ENCODE peak calls at places on chromosome 16, in six cellular contexts. R is stomach; X is activated T-cell treated with anti-CD3 and anti-CD28 coated beads, Interleukin-2, amount 50 U/mL, for 72 hours; W is cerebellar nuclear complex; U is H54; I is lung microvascular endothelial cell. O is an unnamed sample.

GRCh38 chr16:82504811-82505210 is 122.0 kb upstream of the CDH13 start:
- DNase-seq in R (no peak), W (no peak), U (no peak), X (no peak), I (no peak), O (no peak)

GRCh38 chr16:88591577-88592021 is 21.4 kb downstream of the ZC3H18 start:
- DNase-seq in W (no peak), I (no peak), R (no peak), X (peak; percentile 65), U (no peak), O (no peak)

GRCh38 chr16:709651-710499 is 4.3 kb upstream of the FBXL16 start:
- DNase-seq in U (peak; percentile 91), X (no peak), W (peak; percentile 80), R (no peak), I (peak; percentile 46), O (peak; percentile 76)

GRCh38 chr16:78709137-78709871 is 609.9 kb downstream of the WWOX start:
- DNase-seq in U (no peak), X (no peak), I (no peak), R (no peak), W (no peak), O (no peak)

GRCh38 chr16:66523861-66524354 is 26.0 kb downstream of the TK2 start:
- DNase-seq in W (no peak), X (peak; percentile 51), U (no peak), R (no peak), I (peak; percentile 28), O (no peak)

GRCh38 chr16:57562066-57562465 is 19.6 kb downstream of the ADGRG5 start:
- DNase-seq in R (no peak), I (no peak), U (no peak), X (no peak), W (no peak), O (no peak)

GRCh38 chr16:54425681-54426549 is 139.3 kb upstream of the IRX3 start:
- DNase-seq in I (no peak), W (no peak), X (no peak), U (no peak), R (no peak), O (no peak)

GRCh38 chr16:67651039-67651438 is 6.1 kb downstream of the CARMIL2 start:
- DNase-seq in X (no peak), I (no peak), W (no peak), R (no peak), U (no peak), O (no peak)

GRCh38 chr16:66601471-66601870 is 3.0 kb upstream of the CMTM3 start:
- DNase-seq in U (no peak), X (no peak), I (no peak), R (no peak), W (no peak), O (no peak)

GRCh38 chr16:555528-556478 is 4.4 kb upstream of the PRR35 start:
- DNase-seq in X (no peak), I (no peak), R (no peak), U (no peak), W (no peak), O (no peak)

GRCh38 chr16:50311891-50312501 is 45.6 kb downstream of the ADCY7 start:
- DNase-seq in I (no peak), W (no peak), R (peak; percentile 22), X (no peak), U (no peak), O (peak; percentile 22)

GRCh38 chr16:64952177-64952576 is 169.7 kb downstream of the CDH11 start:
- DNase-seq in I (no peak), R (no peak), W (no peak), X (no peak), U (no peak), O (no peak)

GRCh38 chr16:3909791-3910583 is 29.5 kb upstream of the CREBBP start:
- DNase-seq in W (no peak), R (no peak), I (no peak), U (no peak), X (no peak), O (no peak)

GRCh38 chr16:85512716-85513115 is 100.4 kb upstream of the GSE1 start:
- DNase-seq in U (no peak), W (no peak), I (no peak), X (no peak), R (no peak), O (no peak)

GRCh38 chr16:66332599-66332998 is 33.9 kb upstream of the CDH5 start:
- DNase-seq in W (no peak), R (no peak), X (no peak), I (no peak), U (no peak), O (no peak)

GRCh38 chr16:84735846-84736586 is 36.2 kb downstream of the USP10 start:
- DNase-seq in X (no peak), I (no peak), U (no peak), R (peak; percentile 68), W (no peak), O (no peak)

GRCh38 chr16:84741351-84741791 is 41.6 kb downstream of the USP10 start:
- DNase-seq in X (no peak), W (no peak), U (no peak), R (no peak), I (no peak), O (no peak)

GRCh38 chr16:15782573-15783365 is 74.1 kb downstream of the MYH11 start:
- DNase-seq in X (no peak), I (peak; percentile 41), W (no peak), U (no peak), R (no peak), O (no peak)

GRCh38 chr16:54932737-54933254 is 2.1 kb downstream of the IRX5 start:
- DNase-seq in R (no peak), I (no peak), X (no peak), U (no peak), W (no peak), O (no peak)

GRCh38 chr16:28136751-28137434 is 73.4 kb upstream of the GSG1L start:
- DNase-seq in W (no peak), X (peak; percentile 28), I (peak; percentile 17), R (no peak), U (no peak), O (no peak)

GRCh38 chr16:66904428-66904845 is 14.2 kb downstream of the CDH16 start:
- DNase-seq in I (no peak), W (no peak), U (no peak), X (no peak), R (no peak), O (no peak)

GRCh38 chr16:53159781-53160436 is 105.1 kb downstream of the CHD9 start:
- DNase-seq in U (peak; percentile 15), W (no peak), R (no peak), X (peak; percentile 11), I (peak; percentile 72), O (peak; percentile 47)

GRCh38 chr16:21163576-21163975 is 5.1 kb downstream of the LDAF1 start:
- DNase-seq in X (no peak), W (no peak), I (no peak), U (no peak), R (no peak), O (no peak)

GRCh38 chr16:7363397-7364053 is 30.9 kb downstream of the RBFOX1 start:
- DNase-seq in I (no peak), W (peak; percentile 8), U (no peak), X (no peak), R (peak; percentile 33), O (no peak)

GRCh38 chr16:28318042-28318597 is 25.8 kb downstream of the SBK1 start:
- DNase-seq in R (no peak), X (peak; percentile 18), W (no peak), I (no peak), U (no peak), O (no peak)

GRCh38 chr16:68257906-68258800 is 6.2 kb upstream of the SLC7A6 start:
- DNase-seq in X (no peak), I (peak; percentile 57), R (no peak), W (no peak), U (peak; percentile 92), O (no peak)

GRCh38 chr16:67803894-67804293 is 2.5 kb downstream of the RANBP10 start:
- DNase-seq in R (no peak), W (no peak), X (peak; percentile 32), I (no peak), U (no peak), O (no peak)

GRCh38 chr16:85870159-85870558 is 28.8 kb upstream of the IRF8 start:
- DNase-seq in I (no peak), W (no peak), X (no peak), U (no peak), R (no peak), O (no peak)

GRCh38 chr16:10681310-10682308 is 13.1 kb downstream of the TEKT5 start:
- DNase-seq in X (no peak), U (no peak), I (no peak), W (no peak), R (no peak), O (no peak)

GRCh38 chr16:68885321-68885720 is 42.0 kb downstream of the TANGO6 start:
- DNase-seq in W (no peak), U (no peak), X (no peak), R (no peak), I (no peak), O (no peak)

GRCh38 chr16:74991593-74992403 is 6.9 kb upstream of the WDR59 start:
- DNase-seq in U (no peak), I (no peak), R (no peak), W (no peak), X (no peak), O (no peak)

GRCh38 chr16:88672776-88673175 is 9.9 kb upstream of the MVD start:
- DNase-seq in R (no peak), I (no peak), W (no peak), U (no peak), X (no peak), O (peak; percentile 74)

GRCh38 chr16:59635674-59636073 is 901.6 kb upstream of the GOT2 start:
- DNase-seq in U (no peak), W (no peak), I (no peak), X (no peak), R (no peak), O (no peak)

GRCh38 chr16:67807148-67807682 is 526 bp downstream of the TSNAXIP1 start:
- DNase-seq in X (no peak), U (no peak), R (no peak), W (no peak), I (no peak), O (no peak)

GRCh38 chr16:3904875-3905274 is 24.4 kb upstream of the CREBBP start:
- DNase-seq in W (no peak), U (no peak), X (no peak), R (no peak), I (no peak), O (no peak)

GRCh38 chr16:77881355-77882003 is 93.1 kb downstream of the VAT1L start:
- DNase-seq in I (no peak), W (no peak), X (no peak), U (no peak), R (no peak), O (no peak)